ENCODE peak calls at places on chromosomes 1 and 21, in six cellular contexts. T, Y, U, L, Q and K are unnamed samples.

GRCh38 chr1:65486613-65487012 is 66.1 kb downstream of the LEPR start:
- DNase-seq in T (no peak), Y (no peak), U (no peak), L (no peak), Q (no peak), K (no peak)

GRCh38 chr21:46153259-46154154 is 1.9 kb downstream of the FTCD start:
- DNase-seq in T (peak; percentile 67), Y (no peak), U (peak; percentile 29), L (peak; percentile 80), Q (peak; percentile 14), K (no peak)

GRCh38 chr1:222182641-222183040 is 365.3 kb downstream of the HHIPL2 start:
- DNase-seq in T (peak; percentile 28), Y (peak; percentile 75), U (no peak), L (no peak), Q (no peak), K (no peak)

GRCh38 chr1:40532844-40533424 is 1.5 kb downstream of the ZNF684 start:
- DNase-seq in T (peak; percentile 66), Y (peak; percentile 52), U (no peak), L (peak; percentile 58), Q (peak; percentile 80), K (peak; percentile 60)

GRCh38 chr1:151639466-151639865 is 27.6 kb downstream of the SNX27 start:
- DNase-seq in T (peak; percentile 72), Y (peak; percentile 37), U (no peak), L (no peak), Q (no peak), K (no peak)

GRCh38 chr1:18009061-18009728 is 98.4 kb upstream of the IGSF21 start:
- DNase-seq in T (no peak), Y (no peak), U (no peak), L (no peak), Q (no peak), K (no peak)

GRCh38 chr1:221439008-221439733 is 302.7 kb downstream of the DUSP10 start:
- DNase-seq in T (peak; percentile 93), Y (peak; percentile 97), U (peak; percentile 19), L (peak; percentile 9), Q (no peak), K (no peak)

GRCh38 chr1:37691497-37692077 is 729 bp upstream of the CDCA8 start:
- DNase-seq in T (peak; percentile 86), Y (peak; percentile 48), U (no peak), L (peak; percentile 49), Q (peak; percentile 39), K (peak; percentile 33)

GRCh38 chr21:41141031-41141457 is 26.9 kb upstream of the BACE2 start:
- DNase-seq in T (peak; percentile 51), Y (peak; percentile 69), U (no peak), L (no peak), Q (no peak), K (no peak)

GRCh38 chr21:40331804-40332203 is 464.6 kb downstream of the PCP4 start:
- DNase-seq in T (no peak), Y (no peak), U (no peak), L (no peak), Q (no peak), K (no peak)

GRCh38 chr1:230915079-230915478 is 46.8 kb upstream of the C1orf198 start:
- DNase-seq in T (no peak), Y (peak; percentile 46), U (no peak), L (no peak), Q (no peak), K (no peak)

GRCh38 chr1:150805899-150806298 is 2.2 kb downstream of the CTSK start:
- DNase-seq in T (no peak), Y (no peak), U (no peak), L (no peak), Q (no peak), K (no peak)

GRCh38 chr1:13605159-13605558 is 21.5 kb downstream of the PDPN start:
- DNase-seq in T (peak; percentile 92), Y (peak; percentile 52), U (no peak), L (no peak), Q (no peak), K (no peak)

GRCh38 chr1:28313710-28314510 is 14.9 kb upstream of the MED18 start:
- DNase-seq in T (peak; percentile 71), Y (peak; percentile 77), U (no peak), L (no peak), Q (no peak), K (no peak)

GRCh38 chr1:209544098-209544497 is 39.4 kb upstream of the CAMK1G start:
- DNase-seq in T (no peak), Y (no peak), U (no peak), L (peak; percentile 26), Q (no peak), K (no peak)

GRCh38 chr1:82517586-82517985 is 716.9 kb downstream of the ADGRL2 start:
- DNase-seq in T (peak; percentile 14), Y (no peak), U (peak; percentile 25), L (peak; percentile 63), Q (no peak), K (no peak)

GRCh38 chr1:170970256-170970655 is 34.9 kb downstream of the MROH9 start:
- DNase-seq in T (no peak), Y (no peak), U (no peak), L (no peak), Q (no peak), K (no peak)

GRCh38 chr1:204971700-204972336 is 71.2 kb upstream of the CNTN2 start:
- DNase-seq in T (peak; percentile 95), Y (peak; percentile 59), U (no peak), L (no peak), Q (no peak), K (no peak)

GRCh38 chr1:7322283-7322785 is 448.8 kb upstream of the VAMP3 start:
- DNase-seq in T (no peak), Y (no peak), U (no peak), L (no peak), Q (no peak), K (no peak)

GRCh38 chr1:46284597-46285564 is 18.5 kb downstream of the LRRC41 start:
- DNase-seq in T (peak; percentile 53), Y (no peak), U (no peak), L (no peak), Q (no peak), K (peak; percentile 44)

GRCh38 chr1:153342178-153342577 is 6.5 kb downstream of the PGLYRP4 start:
- DNase-seq in T (no peak), Y (no peak), U (no peak), L (no peak), Q (no peak), K (no peak)

GRCh38 chr1:166738873-166739272 is 100.4 kb upstream of the POGK start:
- DNase-seq in T (no peak), Y (no peak), U (no peak), L (no peak), Q (no peak), K (no peak)

GRCh38 chr1:61121631-61122030 is 39.3 kb downstream of the NFIA start:
- DNase-seq in T (peak; percentile 51), Y (no peak), U (no peak), L (no peak), Q (no peak), K (no peak)

GRCh38 chr1:154418062-154418897 is 13.1 kb downstream of the IL6R start:
- DNase-seq in T (no peak), Y (peak; percentile 99), U (no peak), L (no peak), Q (no peak), K (no peak)

GRCh38 chr1:166974647-166975345 is 544 bp downstream of the ILDR2 start:
- DNase-seq in T (no peak), Y (no peak), U (no peak), L (peak; percentile 37), Q (peak; percentile 38), K (peak; percentile 60)

GRCh38 chr1:3003039-3003940 is 18.0 kb upstream of the ACTRT2 start:
- DNase-seq in T (no peak), Y (no peak), U (no peak), L (no peak), Q (no peak), K (no peak)

GRCh38 chr21:31176725-31177124 is 138.4 kb upstream of the KRTAP19-8 start:
- DNase-seq in T (no peak), Y (no peak), U (no peak), L (no peak), Q (no peak), K (no peak)

GRCh38 chr1:1020415-1021009 is 592 bp downstream of the AGRN start:
- DNase-seq in T (peak; percentile 58), Y (no peak), U (no peak), L (peak; percentile 55), Q (no peak), K (peak; percentile 45)

GRCh38 chr1:1021010-1021845 is 1.3 kb downstream of the AGRN start:
- DNase-seq in T (peak; percentile 78), Y (peak; percentile 72), U (no peak), L (peak; percentile 50), Q (no peak), K (no peak)

GRCh38 chr1:1021860-1022259 is 1.9 kb downstream of the AGRN start:
- DNase-seq in T (no peak), Y (peak; percentile 79), U (no peak), L (no peak), Q (no peak), K (no peak)

GRCh38 chr1:1020000-1020404 is at the start of gene AGRN:
- DNase-seq in T (peak; percentile 60), Y (peak; percentile 38), U (no peak), L (peak; percentile 85), Q (no peak), K (peak; percentile 42)

DNA sequence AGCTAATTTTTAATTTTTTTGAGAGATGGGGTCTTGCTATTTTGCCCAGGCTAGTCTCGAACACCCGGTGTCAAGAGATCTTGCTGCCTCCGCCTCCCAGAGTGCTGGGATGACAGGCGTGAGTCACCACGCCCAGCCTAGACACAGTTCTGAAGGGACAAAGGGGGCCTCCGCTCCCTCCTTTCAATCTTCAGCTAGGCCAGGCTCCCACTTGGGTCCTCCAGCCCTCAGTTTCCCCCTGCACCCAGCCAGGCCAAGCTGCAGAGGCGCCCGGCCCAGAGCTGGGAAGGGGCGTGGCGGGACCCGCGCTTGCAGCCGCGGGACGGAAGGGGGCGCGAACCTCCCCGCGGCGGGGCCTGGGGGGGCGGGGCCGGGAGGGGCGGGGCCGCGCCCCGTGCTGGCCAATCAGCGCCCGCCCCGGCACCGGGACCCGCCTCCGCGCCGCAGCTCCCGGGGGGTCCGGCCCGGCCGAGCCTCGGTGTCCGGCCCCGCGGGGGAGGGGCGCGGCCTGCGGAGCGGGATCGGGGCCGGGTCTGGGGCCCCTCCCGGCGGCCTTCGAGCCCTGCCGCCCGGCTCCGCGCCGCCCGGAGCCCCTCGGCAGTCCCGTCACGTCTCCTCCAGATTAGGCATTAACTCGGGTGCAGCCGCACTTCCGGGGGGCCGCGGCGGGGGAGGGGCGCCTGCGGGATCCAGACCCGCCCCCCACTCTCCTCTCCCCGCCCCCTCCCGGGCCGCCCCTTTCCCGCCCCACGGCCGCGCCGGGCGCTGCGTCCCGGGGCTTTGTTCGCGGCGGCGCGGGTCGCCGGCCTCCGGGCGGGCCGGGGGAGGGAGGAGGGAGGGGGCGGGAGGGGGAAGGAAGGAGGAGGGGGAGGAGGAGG is 559 bp upstream of the AGRN start:
- DNase-seq in T (peak; percentile 94), Y (peak; percentile 78), U (no peak), L (peak; percentile 95), Q (peak; percentile 87), K (peak; percentile 82)
- H3K4me3 ChIP-seq in T (peak overlapping the region; percentile 65), Y (peak overlapping the region; percentile 48), U (no peak overlapping the region), L (peak overlapping the region; percentile 69), Q (peak overlapping the region; percentile 65), K (peak overlapping the region; percentile 56)

GRCh38 chr1:12528021-12528852 is 89.8 kb downstream of the DHRS3 start:
- DNase-seq in T (peak; percentile 72), Y (no peak), U (no peak), L (no peak), Q (no peak), K (no peak)
- H2AFZ ChIP-seq in T (peak overlapping the region; percentile 36), Y (no peak overlapping the region), U (no peak overlapping the region), L (no peak overlapping the region), Q (no peak overlapping the region), K (no peak overlapping the region)

GRCh38 chr1:16155537-16156410 is at the start of gene EPHA2:
- DNase-seq in T (peak; percentile 88), Y (peak; percentile 91), U (peak; percentile 75), L (peak; percentile 98), Q (no peak), K (no peak)
- H3K4me3 ChIP-seq in T (peak within 1 kb of the TSS; percentile 86), Y (peak within 1 kb of the TSS; percentile 87), U (peak within 1 kb of the TSS; percentile 70), L (peak within 1 kb of the TSS; percentile 77), Q (no peak within 1 kb of the TSS), K (no peak within 1 kb of the TSS)

GRCh38 chr21:29130234-29130993 is at the start of gene MAP3K7CL:
- DNase-seq in T (peak; percentile 100), Y (peak; percentile 94), U (no peak), L (no peak), Q (no peak), K (peak; percentile 34)
- H2AFZ ChIP-seq in T (peak within 1 kb of the TSS; percentile 12), Y (peak within 1 kb of the TSS; percentile 72), U (no peak within 1 kb of the TSS), L (no peak within 1 kb of the TSS), Q (no peak within 1 kb of the TSS), K (no peak within 1 kb of the TSS)